ENCODE peak calls at places on chromosomes 16 and 17, in five cellular contexts. One of them, this sample, is unnamed.

GRCh38 chr16:67257486-67258159 is 8.8 kb downstream of the SLC9A5 start:
- DNase-seq in BE2C: no peak
- DNase-seq in left lung: no peak
- DNase-seq in mesothelial cell of epicardium: no peak
- DNase-seq in foreskin fibroblast: no peak
- DNase-seq in this sample: no peak

GRCh38 chr16:84884311-84885023 is 64.7 kb downstream of the CRISPLD2 start:
- DNase-seq in foreskin fibroblast: no peak
- DNase-seq in mesothelial cell of epicardium: no peak
- DNase-seq in BE2C: peak; percentile 76
- DNase-seq in left lung: no peak
- DNase-seq in this sample: no peak

GRCh38 chr16:88963583-88963982 is 13.4 kb downstream of the CBFA2T3 start:
- DNase-seq in BE2C: no peak
- DNase-seq in foreskin fibroblast: peak; percentile 31
- DNase-seq in left lung: no peak
- DNase-seq in mesothelial cell of epicardium: no peak
- DNase-seq in this sample: no peak

GRCh38 chr16:80107900-80108299 is 432.9 kb upstream of the DYNLRB2 start:
- DNase-seq in mesothelial cell of epicardium: no peak
- DNase-seq in foreskin fibroblast: no peak
- DNase-seq in BE2C: no peak
- DNase-seq in left lung: no peak
- DNase-seq in this sample: no peak

GRCh38 chr17:73089918-73090317 is 2.6 kb downstream of the SLC39A11 start:
- DNase-seq in mesothelial cell of epicardium: no peak
- DNase-seq in left lung: no peak
- DNase-seq in foreskin fibroblast: no peak
- DNase-seq in BE2C: no peak
- DNase-seq in this sample: no peak

GRCh38 chr16:69324585-69325253 is 5.7 kb downstream of the PDF start:
- DNase-seq in left lung: no peak
- DNase-seq in mesothelial cell of epicardium: no peak
- DNase-seq in foreskin fibroblast: no peak
- DNase-seq in BE2C: no peak
- DNase-seq in this sample: no peak

GRCh38 chr17:52648995-52649394 is 490.5 kb upstream of the CA10 start:
- DNase-seq in left lung: no peak
- DNase-seq in BE2C: no peak
- DNase-seq in mesothelial cell of epicardium: no peak
- DNase-seq in foreskin fibroblast: no peak
- DNase-seq in this sample: no peak

GRCh38 chr17:48725005-48725293 is 2.0 kb downstream of the PRAC2 start:
- DNase-seq in BE2C: no peak
- DNase-seq in foreskin fibroblast: no peak
- DNase-seq in mesothelial cell of epicardium: no peak
- DNase-seq in left lung: no peak
- DNase-seq in this sample: no peak

GRCh38 chr17:48484850-48485249 is 46.0 kb downstream of the HOXB1 start:
- DNase-seq in left lung: no peak
- DNase-seq in BE2C: no peak
- DNase-seq in foreskin fibroblast: peak; percentile 55
- DNase-seq in mesothelial cell of epicardium: no peak
- DNase-seq in this sample: no peak

GRCh38 chr16:17379121-17379571 is 91.6 kb downstream of the XYLT1 start:
- DNase-seq in foreskin fibroblast: peak; percentile 58
- DNase-seq in BE2C: peak; percentile 72
- DNase-seq in left lung: peak; percentile 56
- DNase-seq in mesothelial cell of epicardium: no peak
- DNase-seq in this sample: no peak

GRCh38 chr17:64128787-64129514 is 993 bp downstream of the ERN1 start:
- DNase-seq in BE2C: no peak
- DNase-seq in left lung: peak; percentile 58
- DNase-seq in foreskin fibroblast: peak; percentile 60
- DNase-seq in mesothelial cell of epicardium: no peak
- DNase-seq in this sample: no peak

GRCh38 chr17:10198509-10199249 is at the start of gene GAS7:
- DNase-seq in foreskin fibroblast: peak; percentile 31
- DNase-seq in BE2C: no peak
- DNase-seq in mesothelial cell of epicardium: peak; percentile 72
- DNase-seq in left lung: peak; percentile 66
- DNase-seq in this sample: no peak

GRCh38 chr16:51982715-51983680 is 563.9 kb downstream of the TOX3 start:
- DNase-seq in BE2C: peak; percentile 63
- DNase-seq in left lung: no peak
- DNase-seq in mesothelial cell of epicardium: no peak
- DNase-seq in foreskin fibroblast: peak; percentile 76
- DNase-seq in this sample: no peak

GRCh38 chr17:61354895-61355294 is 44.7 kb upstream of the TBX2 start:
- DNase-seq in mesothelial cell of epicardium: no peak
- DNase-seq in BE2C: peak; percentile 34
- DNase-seq in left lung: no peak
- DNase-seq in foreskin fibroblast: no peak
- DNase-seq in this sample: no peak

GRCh38 chr16:80055831-80056230 is 455.3 kb upstream of the MAF start:
- DNase-seq in BE2C: no peak
- DNase-seq in foreskin fibroblast: no peak
- DNase-seq in left lung: no peak
- DNase-seq in mesothelial cell of epicardium: no peak
- DNase-seq in this sample: no peak

GRCh38 chr16:62256406-62256805 is 220.2 kb upstream of the CDH8 start:
- DNase-seq in mesothelial cell of epicardium: no peak
- DNase-seq in foreskin fibroblast: no peak
- DNase-seq in left lung: no peak
- DNase-seq in BE2C: no peak
- DNase-seq in this sample: no peak

GRCh38 chr17:83010323-83011200 is 68.8 kb upstream of the METRNL start:
- DNase-seq in BE2C: no peak
- DNase-seq in left lung: peak; percentile 72
- DNase-seq in mesothelial cell of epicardium: no peak
- DNase-seq in foreskin fibroblast: peak; percentile 31
- DNase-seq in this sample: no peak

GRCh38 chr16:80100846-80101451 is 439.8 kb upstream of the DYNLRB2 start:
- DNase-seq in foreskin fibroblast: no peak
- DNase-seq in BE2C: no peak
- DNase-seq in mesothelial cell of epicardium: no peak
- DNase-seq in left lung: no peak
- DNase-seq in this sample: no peak

GRCh38 chr17:33039874-33040273 is 48.2 kb downstream of the SPACA3 start:
- DNase-seq in BE2C: no peak
- DNase-seq in foreskin fibroblast: peak; percentile 69
- DNase-seq in mesothelial cell of epicardium: no peak
- DNase-seq in left lung: no peak
- DNase-seq in this sample: no peak

GRCh38 chr16:1057252-1057932 is 15.2 kb upstream of the SSTR5 start:
- DNase-seq in BE2C: peak; percentile 78
- DNase-seq in foreskin fibroblast: peak; percentile 31
- DNase-seq in mesothelial cell of epicardium: no peak
- DNase-seq in left lung: no peak
- DNase-seq in this sample: no peak

GRCh38 chr17:14840616-14841231 is 424.4 kb downstream of the PMP22 start:
- DNase-seq in mesothelial cell of epicardium: no peak
- DNase-seq in left lung: no peak
- DNase-seq in foreskin fibroblast: peak; percentile 72
- DNase-seq in BE2C: no peak
- DNase-seq in this sample: no peak

GRCh38 chr17:55332296-55333041 is 67.7 kb downstream of the HLF start:
- DNase-seq in foreskin fibroblast: no peak
- DNase-seq in left lung: peak; percentile 69
- DNase-seq in mesothelial cell of epicardium: no peak
- DNase-seq in BE2C: no peak
- DNase-seq in this sample: no peak

DNA sequence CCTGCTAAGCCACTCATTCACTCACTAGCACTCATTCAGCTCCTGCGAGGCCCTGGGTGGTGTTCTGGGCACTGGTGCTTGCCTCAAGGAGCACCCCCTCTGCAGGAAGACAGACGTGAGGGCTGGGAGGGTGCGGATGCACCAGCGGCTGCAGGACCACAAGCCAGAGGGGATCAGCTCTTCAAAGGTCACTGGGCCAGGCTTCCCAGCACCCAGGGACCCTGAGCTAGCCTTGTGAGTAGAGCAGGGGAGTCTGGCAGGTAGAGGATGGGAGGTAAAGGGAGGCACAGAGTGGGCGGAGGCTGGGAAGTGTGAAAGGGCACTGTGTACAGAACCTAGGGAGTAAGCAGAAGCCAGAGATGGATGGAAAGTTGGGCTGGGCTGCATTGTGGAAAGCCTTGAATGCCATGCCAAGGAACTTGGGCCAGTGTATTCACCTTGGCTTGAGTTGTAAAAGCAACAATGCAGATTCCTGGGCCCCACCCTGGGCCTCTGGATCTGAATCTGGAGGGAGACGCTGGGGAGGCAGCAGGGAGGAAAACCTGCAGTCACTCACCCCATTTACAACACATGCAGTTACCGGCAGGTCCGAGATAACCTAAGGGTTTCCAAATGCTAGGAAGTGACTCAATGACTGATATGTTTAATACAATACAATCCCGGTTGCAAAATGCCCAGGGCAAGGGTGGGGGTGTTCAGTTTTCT is 1.7 kb downstream of the IL4R start:
- DNase-seq in foreskin fibroblast: peak; percentile 85
- DNase-seq in BE2C: no peak
- DNase-seq in mesothelial cell of epicardium: no peak
- DNase-seq in left lung: peak; percentile 57
- DNase-seq in this sample: peak; percentile 71
- TF ChIP-seq CTCF in foreskin fibroblast: no peak
- TF ChIP-seq CTCF in BE2C: no peak
- TF ChIP-seq CTCF in mesothelial cell of epicardium: no peak
- TF ChIP-seq CTCF in left lung: no peak
- TF ChIP-seq CTCF in this sample: no peak

DNA sequence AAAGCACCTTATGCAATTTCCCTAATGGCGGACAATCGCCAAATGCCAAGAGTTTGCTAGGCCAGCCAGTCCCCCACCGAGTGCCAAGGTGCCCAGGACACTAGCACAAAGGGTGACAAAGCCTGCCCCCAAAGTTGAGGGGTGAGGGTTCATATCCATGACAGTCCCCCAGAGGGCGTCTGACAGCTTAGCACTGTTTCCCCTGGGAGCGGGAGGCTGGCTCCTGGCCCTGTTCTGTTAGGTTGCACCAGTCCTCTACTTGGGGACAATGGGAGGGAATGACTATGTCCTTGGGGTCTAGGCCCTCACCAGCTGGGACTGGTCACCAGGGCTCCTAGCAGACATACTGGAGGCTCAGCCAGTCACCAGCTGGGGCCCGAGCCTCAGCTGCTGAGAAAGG is 66.9 kb downstream of the MYO18A start:
- DNase-seq in foreskin fibroblast: no peak
- DNase-seq in mesothelial cell of epicardium: no peak
- DNase-seq in left lung: no peak
- DNase-seq in BE2C: peak; percentile 61
- DNase-seq in this sample: no peak
- TF ChIP-seq CTCF in foreskin fibroblast: no peak
- TF ChIP-seq CTCF in mesothelial cell of epicardium: no peak
- TF ChIP-seq CTCF in left lung: no peak
- TF ChIP-seq CTCF in BE2C: peak; percentile 45
- TF ChIP-seq CTCF in this sample: no peak

GRCh38 chr17:82007228-82007494 is 15.5 kb downstream of the CENPX start:
- DNase-seq in foreskin fibroblast: no peak
- DNase-seq in mesothelial cell of epicardium: no peak
- DNase-seq in BE2C: no peak
- DNase-seq in left lung: no peak
- DNase-seq in this sample: no peak

GRCh38 chr17:82008258-82008940 is 14.3 kb downstream of the CENPX start:
- DNase-seq in foreskin fibroblast: no peak
- DNase-seq in BE2C: no peak
- DNase-seq in mesothelial cell of epicardium: no peak
- DNase-seq in left lung: no peak
- DNase-seq in this sample: no peak

GRCh38 chr17:82006468-82007227 is 16.0 kb downstream of the CENPX start:
- DNase-seq in BE2C: peak; percentile 73
- DNase-seq in left lung: no peak
- DNase-seq in foreskin fibroblast: peak; percentile 76
- DNase-seq in mesothelial cell of epicardium: no peak
- DNase-seq in this sample: no peak

GRCh38 chr17:82008941-82009405 is 13.7 kb downstream of the CENPX start:
- DNase-seq in BE2C: no peak
- DNase-seq in foreskin fibroblast: no peak
- DNase-seq in left lung: no peak
- DNase-seq in mesothelial cell of epicardium: no peak
- DNase-seq in this sample: no peak

DNA sequence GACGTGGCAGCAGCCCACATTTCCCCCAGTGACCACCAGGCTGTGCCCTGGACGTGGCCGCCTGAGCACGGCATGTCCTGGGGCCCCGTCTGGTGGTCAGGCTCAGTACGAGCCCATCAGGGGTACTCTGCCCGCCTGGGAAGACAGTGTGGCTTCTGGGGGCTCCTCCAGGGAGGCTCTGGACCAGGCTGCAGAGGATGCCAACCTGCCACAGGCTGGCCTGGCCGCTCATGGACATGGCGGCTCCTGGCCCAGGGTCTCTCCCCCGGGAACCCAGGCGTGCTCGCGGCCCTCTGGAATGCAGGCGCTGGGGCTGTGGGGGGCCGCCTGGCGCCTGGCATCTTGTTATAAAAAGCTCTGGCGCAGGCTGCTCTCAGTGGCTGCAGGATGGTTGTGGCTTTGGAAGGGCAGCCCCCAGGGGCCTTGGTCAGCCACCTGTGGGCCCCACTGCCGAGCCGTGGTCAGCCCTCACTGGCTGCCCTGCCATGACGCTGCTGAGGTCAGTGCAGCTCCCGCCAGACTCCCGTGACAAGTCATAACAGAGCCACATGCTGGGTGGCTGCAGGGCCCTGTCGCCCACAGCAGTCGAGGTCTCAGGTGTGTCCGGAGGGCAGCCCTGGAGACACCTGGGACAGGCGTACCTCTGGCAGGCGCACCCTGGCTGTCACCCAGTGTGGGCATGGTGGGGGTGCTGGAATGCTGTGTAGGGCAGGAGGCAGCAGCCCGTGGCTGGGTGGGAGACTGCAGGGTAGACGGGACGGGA is 15.0 kb downstream of the CENPX start:
- DNase-seq in mesothelial cell of epicardium: no peak
- DNase-seq in BE2C: no peak
- DNase-seq in foreskin fibroblast: no peak
- DNase-seq in left lung: no peak
- DNase-seq in this sample: no peak
- TF ChIP-seq CTCF in mesothelial cell of epicardium: no peak
- TF ChIP-seq CTCF in BE2C: no peak
- TF ChIP-seq CTCF in foreskin fibroblast: no peak
- TF ChIP-seq CTCF in left lung: no peak
- TF ChIP-seq CTCF in this sample: no peak

DNA sequence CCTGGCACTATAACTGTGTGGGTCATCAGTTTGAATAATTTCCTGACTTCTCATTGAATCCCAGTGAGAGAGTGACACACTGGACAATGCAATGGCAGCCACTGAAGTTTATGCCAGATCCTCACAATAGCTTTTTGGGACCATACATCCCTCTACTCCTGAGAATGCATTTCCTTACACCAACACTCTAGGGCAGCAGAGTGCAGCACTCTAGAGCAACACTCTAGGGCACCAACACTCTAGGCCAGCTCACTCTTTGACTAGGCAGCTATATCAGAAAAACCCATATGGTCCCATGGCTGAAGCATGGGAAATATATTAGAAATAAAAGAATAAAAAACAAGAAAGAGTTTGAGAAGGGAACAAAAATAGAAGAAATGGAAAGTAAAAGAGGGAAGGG is 309.2 kb downstream of the MAP2K6 start:
- DNase-seq in mesothelial cell of epicardium: no peak
- DNase-seq in foreskin fibroblast: peak; percentile 26
- DNase-seq in BE2C: no peak
- DNase-seq in left lung: no peak
- DNase-seq in this sample: no peak
- TF ChIP-seq CTCF in mesothelial cell of epicardium: no peak
- TF ChIP-seq CTCF in foreskin fibroblast: no peak
- TF ChIP-seq CTCF in BE2C: no peak
- TF ChIP-seq CTCF in left lung: no peak
- TF ChIP-seq CTCF in this sample: no peak

This sample was measured in omental fat pad.